ENCODE peak calls at places on chromosomes 3 and 15, in seven cellular contexts. K is PC-3; Z is NCI-H1417; L is activated T-helper 9 cell treated with anti-CD3 and anti-CD28 coated beads, Interleukin-2, amount 50 U/mL, for 16 hours; V is hypothalamus; I is stimulated activated CD8-positive, alpha-beta memory T cell treated with anti-CD3 and anti-CD28 coated beads, Interleukin-7, amount 100 ng/mL, for 24 hours; B is LoVo. E is an unnamed sample.

GRCh38 chr15:66019826-66020398 is 150.6 kb downstream of the RAB11A start:
- DNase-seq in K (no peak), Z (no peak), L (no peak), V (no peak), I (no peak), B (no peak), E (no peak)

GRCh38 chr3:195914648-195915473 is 6.5 kb upstream of the TNK2 start:
- DNase-seq in K (peak), Z (no peak), L (peak), V (no peak), I (peak), B (peak), E (no peak)

GRCh38 chr15:91924842-91925495 is 71.5 kb downstream of the SLCO3A1 start:
- DNase-seq in K (no peak), Z (no peak), L (no peak), V (no peak), I (no peak), B (no peak), E (no peak)

GRCh38 chr3:140597792-140598191 is 80.1 kb upstream of the TRIM42 start:
- DNase-seq in K (no peak), Z (peak), L (no peak), V (no peak), I (no peak), B (no peak), E (no peak)

GRCh38 chr15:100842756-100843730 is 36.6 kb upstream of the ALDH1A3 start:
- DNase-seq in K (peak), Z (no peak), L (no peak), V (no peak), I (no peak), B (no peak), E (no peak)

GRCh38 chr3:186021673-186022362 is 84.0 kb upstream of the TRA2B start:
- DNase-seq in K (peak), Z (no peak), L (no peak), V (no peak), I (no peak), B (no peak), E (no peak)

GRCh38 chr3:42658091-42658770 is 4.7 kb downstream of the ZBTB47 start:
- DNase-seq in K (no peak), Z (no peak), L (no peak), V (no peak), I (no peak), B (no peak), E (no peak)

GRCh38 chr15:41392659-41393058 is 9.6 kb downstream of the NDUFAF1 start:
- DNase-seq in K (no peak), Z (no peak), L (no peak), V (no peak), I (no peak), B (no peak), E (no peak)

GRCh38 chr3:190073264-190073663 is 47.4 kb downstream of the P3H2 start:
- DNase-seq in K (no peak), Z (no peak), L (no peak), V (no peak), I (no peak), B (peak), E (no peak)

GRCh38 chr15:58063612-58064011 is 1.9 kb downstream of the ALDH1A2 start:
- DNase-seq in K (no peak), Z (no peak), L (no peak), V (no peak), I (no peak), B (no peak), E (no peak)

GRCh38 chr3:46564190-46565112 is 1.7 kb downstream of the LRRC2 start:
- DNase-seq in K (no peak), Z (no peak), L (no peak), V (no peak), I (no peak), B (no peak), E (no peak)

GRCh38 chr3:78497692-78498091 is 1270.1 kb downstream of the ROBO1 start:
- DNase-seq in K (peak), Z (peak), L (no peak), V (no peak), I (no peak), B (no peak), E (no peak)

GRCh38 chr3:160150066-160150465 is 75.2 kb upstream of the C3orf80 start:
- DNase-seq in K (no peak), Z (no peak), L (no peak), V (no peak), I (no peak), B (no peak), E (no peak)

E was measured in amygdala.